ENCODE peak calls at places on chromosomes 2 and 18, in four cellular contexts. P is ovary, T is psoas muscle, Z is PC-3. W is an unnamed sample.

GRCh38 chr18:31162825-31163435 is at the start of gene DSC1:
- DNase-seq in Z (no peak), T (no peak), P (no peak), W (no peak)

GRCh38 chr2:102033028-102033749 is 41.4 kb downstream of the IL1R2 start:
- DNase-seq in P (peak; percentile 44), T (no peak), Z (peak; percentile 7), W (peak; percentile 91)

GRCh38 chr2:239727182-239727775 is 297.9 kb downstream of the NDUFA10 start:
- DNase-seq in Z (no peak), P (no peak), T (peak; percentile 41), W (no peak)

GRCh38 chr2:41853427-41854191 is 194.2 kb upstream of the PKDCC start:
- DNase-seq in Z (peak; percentile 82), T (no peak), P (peak; percentile 79), W (peak; percentile 78)

GRCh38 chr2:74379851-74380789 is at the start of gene DCTN1:
- DNase-seq in T (peak; percentile 68), P (peak; percentile 58), Z (no peak), W (no peak)

GRCh38 chr2:132757002-132757598 is 87.1 kb upstream of the LYPD1 start:
- DNase-seq in T (no peak), Z (no peak), P (no peak), W (no peak)

GRCh38 chr2:212959469-212960117 is 191.8 kb downstream of the IKZF2 start:
- DNase-seq in T (no peak), P (no peak), Z (no peak), W (no peak)

GRCh38 chr2:156320491-156320896 is 12.0 kb downstream of the NR4A2 start:
- DNase-seq in P (peak; percentile 53), Z (no peak), T (peak; percentile 62), W (no peak)

DNA sequence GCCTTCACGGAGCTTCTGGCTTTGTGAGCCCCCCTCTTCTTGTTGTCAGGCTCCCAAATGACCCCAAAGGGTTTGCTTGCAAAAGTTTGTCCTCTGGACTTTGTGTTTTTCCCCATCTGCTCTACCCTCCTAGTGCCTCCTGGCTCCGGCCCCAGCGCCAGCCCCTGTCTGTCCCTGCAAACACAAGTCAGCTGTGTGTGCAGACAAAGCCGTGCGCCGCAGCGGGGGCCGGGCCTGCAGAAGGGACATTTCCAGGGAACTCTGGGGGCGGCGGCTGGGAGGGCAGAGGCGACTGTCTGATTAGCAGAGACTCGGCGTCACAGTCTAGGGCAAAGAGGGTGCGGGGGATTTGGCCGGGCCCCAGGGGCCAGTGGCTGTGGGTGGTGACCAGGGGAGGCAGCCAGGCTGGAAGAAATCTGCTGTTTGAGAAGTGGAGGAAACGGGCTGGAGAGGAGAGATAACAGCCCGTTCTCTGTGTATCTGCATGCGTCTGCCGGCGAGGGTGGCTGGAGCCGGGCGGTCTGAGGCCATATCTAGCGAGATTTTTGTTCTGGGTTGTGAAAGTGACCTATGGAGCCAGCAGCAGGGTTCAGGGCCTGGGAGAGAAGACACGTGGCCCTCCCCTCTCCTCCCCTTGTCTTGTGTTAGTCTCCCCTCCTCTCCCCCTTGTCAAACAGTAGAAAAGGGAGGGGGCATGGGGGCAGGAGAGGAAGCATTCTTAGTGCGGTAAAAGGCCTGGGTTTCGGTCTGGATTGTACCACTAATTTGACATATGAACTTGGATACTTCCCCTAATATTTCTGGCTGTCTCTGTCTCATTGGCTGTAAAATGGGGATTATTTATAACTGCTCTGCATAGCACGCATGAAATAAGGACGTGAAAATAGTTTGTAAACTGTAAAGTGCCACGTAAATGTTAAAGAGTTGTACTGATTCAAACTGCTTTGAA is 169.4 kb downstream of the SMAD7 start:
- DNase-seq in T (peak; percentile 83), P (peak; percentile 80), Z (no peak), W (no peak)
- H3K4me1 ChIP-seq in T (peaks cover 59% of the 10 kb centered on the region), P (peaks cover 38% of the 10 kb centered on the region), Z (no peaks in the 10 kb centered on the region), W (peaks cover 31% of the 10 kb centered on the region)

GRCh38 chr2:67649331-67650071 is 252.4 kb downstream of the ETAA1 start:
- DNase-seq in T (peak; percentile 80), P (peak; percentile 46), Z (peak; percentile 25), W (no peak)

GRCh38 chr2:67646714-67647333 is 249.7 kb downstream of the ETAA1 start:
- DNase-seq in P (no peak), T (no peak), Z (no peak), W (no peak)

GRCh38 chr2:67641709-67642397 is 244.7 kb downstream of the ETAA1 start:
- DNase-seq in T (no peak), P (no peak), Z (peak; percentile 57), W (no peak)

GRCh38 chr2:67641302-67641701 is 244.2 kb downstream of the ETAA1 start:
- DNase-seq in P (no peak), Z (no peak), T (no peak), W (no peak)

GRCh38 chr2:67645280-67646255 is 248.4 kb downstream of the ETAA1 start:
- DNase-seq in T (no peak), P (no peak), Z (no peak), W (no peak)
- H3K27me3 ChIP-seq in T (no peaks in the 10 kb centered on the region), P (no peaks in the 10 kb centered on the region), Z (no peaks in the 10 kb centered on the region), W (no peaks in the 10 kb centered on the region)

GRCh38 chr2:216229488-216229887 is 120.3 kb downstream of the XRCC5 start:
- DNase-seq in P (no peak), T (no peak), Z (no peak), W (no peak)
- H3K4me1 ChIP-seq in P (no peaks in the 10 kb centered on the region), T (no peaks in the 10 kb centered on the region), Z (no peaks in the 10 kb centered on the region), W (no peaks in the 10 kb centered on the region)

DNA sequence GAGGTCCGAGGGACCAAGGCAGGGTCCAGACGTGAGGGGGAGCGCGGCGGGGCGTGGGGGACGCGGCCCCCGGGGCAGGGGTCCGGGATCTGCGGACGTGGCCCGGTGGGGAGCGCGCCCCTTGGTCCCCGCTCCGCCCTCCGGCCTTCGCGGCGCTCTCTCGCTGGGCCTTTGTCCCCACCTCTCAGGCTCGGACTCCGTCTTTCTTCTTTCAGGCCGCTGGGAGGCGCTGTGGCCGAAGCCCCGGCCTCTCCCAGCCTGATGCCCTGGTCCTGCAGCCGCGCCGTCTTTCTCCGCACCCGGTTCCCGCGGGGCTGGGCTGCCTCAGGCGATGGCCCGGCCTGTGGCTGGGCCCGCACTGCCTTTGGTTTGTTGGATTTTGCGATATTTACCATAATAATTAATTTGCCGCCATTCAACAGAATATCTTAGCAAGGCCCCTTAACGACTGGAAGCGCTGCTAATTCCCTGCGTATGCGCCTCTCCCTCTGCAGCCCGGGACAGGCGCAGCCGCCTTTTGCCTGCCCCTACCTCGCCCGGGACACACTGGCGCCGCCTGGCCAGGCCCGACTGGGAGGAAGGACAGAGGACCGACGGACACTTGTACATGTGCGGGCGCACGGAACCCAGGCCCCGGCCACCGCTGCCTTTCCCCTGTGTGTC is 10.8 kb downstream of the SIX3 start:
- DNase-seq in P (no peak), Z (peak; percentile 43), T (peak; percentile 64), W (no peak)
- H3K27me3 ChIP-seq in P (no peaks in the 10 kb centered on the region), Z (no peaks in the 10 kb centered on the region), T (peaks cover 67% of the 10 kb centered on the region), W (no peaks in the 10 kb centered on the region)

GRCh38 chr18:22468554-22468891 is 50.8 kb upstream of the CTAGE1 start:
- DNase-seq in P (no peak), Z (no peak), T (no peak), W (no peak)

GRCh38 chr18:22467760-22468553 is 50.2 kb upstream of the CTAGE1 start:
- DNase-seq in T (no peak), P (peak; percentile 41), Z (peak; percentile 98), W (peak; percentile 90)

GRCh38 chr18:22470511-22471181 is 52.9 kb upstream of the CTAGE1 start:
- DNase-seq in T (no peak), Z (peak; percentile 74), P (no peak), W (no peak)

GRCh38 chr18:22470141-22470510 is 52.4 kb upstream of the CTAGE1 start:
- DNase-seq in T (no peak), P (no peak), Z (no peak), W (no peak)

DNA sequence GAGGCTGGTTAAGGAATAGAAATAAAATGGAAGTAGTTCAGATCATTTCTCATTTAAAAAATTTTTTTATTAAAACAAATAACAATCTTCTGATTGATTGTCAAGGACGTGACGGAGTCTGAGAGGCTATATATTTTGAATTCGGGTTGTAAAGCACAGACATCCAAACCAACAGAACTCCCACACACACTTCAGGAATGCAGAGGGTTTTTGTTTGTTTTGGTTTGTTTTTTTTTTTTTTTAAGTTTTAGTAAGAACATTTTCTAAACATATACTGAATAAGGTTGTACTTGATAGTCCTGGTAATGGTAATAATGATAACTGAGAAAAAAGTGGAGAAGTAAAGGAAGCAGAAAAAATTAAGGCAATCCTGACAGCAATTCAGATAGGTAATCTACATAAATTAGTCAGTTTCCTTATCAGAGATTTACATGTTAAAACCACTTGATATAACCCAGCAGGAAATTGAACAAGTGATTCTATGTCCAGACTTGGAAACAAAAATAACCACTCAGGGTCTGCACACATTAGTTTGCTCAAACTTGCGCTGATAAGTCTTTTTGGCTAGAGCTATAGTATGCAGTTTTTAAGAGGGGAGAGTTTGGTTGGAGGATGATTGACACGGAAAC is 51.5 kb upstream of the CTAGE1 start:
- DNase-seq in T (no peak), P (no peak), Z (no peak), W (no peak)
- H3K4me1 ChIP-seq in T (no peaks in the 10 kb centered on the region), P (peaks cover 34% of the 10 kb centered on the region), Z (peaks cover 69% of the 10 kb centered on the region), W (peaks cover 74% of the 10 kb centered on the region)

DNA sequence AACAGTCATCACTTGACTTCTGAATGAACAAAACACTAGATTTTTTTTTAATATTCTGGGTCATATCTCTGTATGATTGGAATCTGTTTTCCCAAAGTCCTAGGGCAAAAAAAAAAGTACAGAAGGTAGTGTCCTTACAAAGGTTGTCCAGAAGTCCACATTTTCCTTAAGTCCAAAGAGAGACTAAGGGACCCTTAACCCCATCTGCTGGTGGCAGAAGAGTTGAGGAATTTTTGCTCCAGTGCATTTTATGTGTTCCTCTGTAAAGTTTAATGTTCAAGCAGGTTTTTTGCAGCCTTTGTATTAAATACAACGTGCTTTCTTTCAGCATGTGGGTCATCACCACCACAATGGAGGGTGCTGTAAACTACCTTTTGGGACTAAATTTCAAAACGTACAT is 215.9 kb downstream of the SP3 start:
- DNase-seq in Z (peak; percentile 74), T (no peak), P (no peak), W (no peak)
- H3K27me3 ChIP-seq in Z (no peaks in the 10 kb centered on the region), T (no peaks in the 10 kb centered on the region), P (no peaks in the 10 kb centered on the region), W (no peaks in the 10 kb centered on the region)

GRCh38 chr2:208906330-208906729 is 499.7 kb downstream of the PTH2R start:
- DNase-seq in Z (no peak), P (no peak), T (no peak), W (no peak)
- H3K4me1 ChIP-seq in Z (no peaks in the 10 kb centered on the region), P (no peaks in the 10 kb centered on the region), T (no peaks in the 10 kb centered on the region), W (no peaks in the 10 kb centered on the region)

W was measured in SJSA1.